ENCODE peak calls at places on chromosomes 11 and 22, in four cellular contexts. One of them, this sample, is unnamed.

GRCh38 chr11:102592634-102593581 is 32.2 kb downstream of the MMP20 start:
- DNase-seq in HL-60: no peak
- DNase-seq in HCT116: peak; percentile 64
- DNase-seq in stomach: no peak
- DNase-seq in this sample: peak; percentile 46

GRCh38 chr11:88089134-88089533 is 86.1 kb downstream of the RAB38 start:
- DNase-seq in HL-60: no peak
- DNase-seq in HCT116: no peak
- DNase-seq in stomach: no peak
- DNase-seq in this sample: no peak

GRCh38 chr11:121630041-121630440 is 177.3 kb upstream of the SORL1-AS1 start:
- DNase-seq in HL-60: no peak
- DNase-seq in HCT116: no peak
- DNase-seq in stomach: no peak
- DNase-seq in this sample: peak; percentile 83

GRCh38 chr22:29798801-29799200 is 31.6 kb downstream of the UQCR10 start:
- DNase-seq in HL-60: no peak
- DNase-seq in HCT116: no peak
- DNase-seq in stomach: peak; percentile 46
- DNase-seq in this sample: no peak

GRCh38 chr11:6586434-6587359 is 16.7 kb downstream of the RRP8 start:
- DNase-seq in HL-60: no peak
- DNase-seq in HCT116: no peak
- DNase-seq in stomach: no peak
- DNase-seq in this sample: no peak

GRCh38 chr22:35552186-35552842 is 11.7 kb downstream of the RASD2 start:
- DNase-seq in HL-60: peak; percentile 42
- DNase-seq in HCT116: peak; percentile 42
- DNase-seq in stomach: no peak
- DNase-seq in this sample: peak; percentile 15

GRCh38 chr11:36034572-36035331 is 90.9 kb downstream of the LDLRAD3 start:
- DNase-seq in HL-60: no peak
- DNase-seq in HCT116: no peak
- DNase-seq in stomach: no peak
- DNase-seq in this sample: peak; percentile 17

GRCh38 chr22:37120569-37121340 is 11.2 kb upstream of the TMPRSS6 start:
- DNase-seq in HL-60: no peak
- DNase-seq in HCT116: no peak
- DNase-seq in stomach: no peak
- DNase-seq in this sample: no peak

GRCh38 chr11:2122222-2122906 is 16.8 kb downstream of the IGF2 start:
- DNase-seq in HL-60: no peak
- DNase-seq in HCT116: no peak
- DNase-seq in stomach: no peak
- DNase-seq in this sample: peak; percentile 35

GRCh38 chr11:8017894-8018741 is 31.0 kb downstream of the EIF3F start:
- DNase-seq in HL-60: no peak
- DNase-seq in HCT116: no peak
- DNase-seq in stomach: no peak
- DNase-seq in this sample: no peak

GRCh38 chr22:40741116-40741515 is 61.8 kb downstream of the MCHR1 start:
- DNase-seq in HL-60: no peak
- DNase-seq in HCT116: no peak
- DNase-seq in stomach: no peak
- DNase-seq in this sample: no peak
- TF ChIP-seq POLR2AphosphoS5 in HL-60: no peak
- TF ChIP-seq POLR2AphosphoS5 in HCT116: no peak
- TF ChIP-seq POLR2AphosphoS5 in stomach: no peak
- TF ChIP-seq POLR2AphosphoS5 in this sample: no peak

DNA sequence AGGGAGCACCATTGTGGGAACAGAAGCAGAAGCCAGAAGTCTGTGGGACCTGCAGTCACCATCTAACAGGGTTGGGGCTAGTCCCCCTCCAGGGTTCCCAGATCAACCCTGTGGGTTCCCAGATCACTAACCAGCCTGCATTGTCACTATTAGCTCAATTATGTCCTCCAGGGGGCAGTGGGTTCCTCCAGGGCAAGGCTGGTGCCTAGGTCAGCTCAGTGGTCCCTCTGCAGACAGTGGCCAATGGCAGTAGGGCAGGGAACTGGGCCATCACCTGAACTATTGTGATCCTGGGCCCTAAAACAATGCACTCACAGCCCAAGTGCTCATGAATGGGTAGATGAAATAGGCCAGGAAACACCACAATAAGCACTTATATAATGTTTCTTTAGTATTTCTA is 18.8 kb upstream of the PRSS23 start:
- DNase-seq in HL-60: no peak
- DNase-seq in HCT116: no peak
- DNase-seq in stomach: no peak
- DNase-seq in this sample: no peak
- TF ChIP-seq CTCF in HL-60: no peak
- TF ChIP-seq CTCF in HCT116: peak; percentile 13
- TF ChIP-seq CTCF in stomach: no peak
- TF ChIP-seq CTCF in this sample: no peak

GRCh38 chr11:126416542-126417090 is 61.1 kb downstream of the ST3GAL4 start:
- DNase-seq in HL-60: no peak
- DNase-seq in HCT116: no peak
- DNase-seq in stomach: peak; percentile 88
- DNase-seq in this sample: peak; percentile 91
- TF ChIP-seq POLR2AphosphoS5 in HL-60: no peak
- TF ChIP-seq POLR2AphosphoS5 in HCT116: no peak
- TF ChIP-seq POLR2AphosphoS5 in stomach: peak; percentile 63
- TF ChIP-seq POLR2AphosphoS5 in this sample: peak; percentile 60

DNA sequence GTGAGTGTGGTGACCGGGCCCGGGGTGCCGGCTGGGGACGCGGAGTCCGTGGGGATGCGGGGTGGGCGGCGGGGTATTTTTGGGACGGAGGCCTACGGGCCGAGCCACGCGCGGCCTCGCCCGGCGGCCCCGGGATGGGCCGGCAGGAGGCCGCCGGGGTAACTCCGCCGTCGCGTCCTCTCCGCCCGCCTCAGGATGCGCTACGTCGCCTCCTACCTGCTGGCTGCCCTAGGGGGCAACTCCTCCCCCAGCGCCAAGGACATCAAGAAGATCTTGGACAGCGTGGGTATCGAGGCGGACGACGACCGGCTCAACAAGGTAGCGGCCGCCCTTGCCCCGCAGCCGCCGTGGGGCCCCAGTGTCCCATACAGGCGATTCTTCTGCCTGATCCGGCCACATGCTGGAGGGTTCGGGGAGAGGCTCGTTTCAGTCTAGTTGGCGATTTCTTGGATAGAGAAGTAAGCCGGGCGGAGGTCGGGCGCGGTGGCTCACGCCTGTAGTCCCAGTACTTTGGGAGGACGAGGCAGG is 337 bp downstream of the RPLP2 start:
- DNase-seq in HL-60: no peak
- DNase-seq in HCT116: no peak
- DNase-seq in stomach: no peak
- DNase-seq in this sample: no peak
- TF ChIP-seq CTCF in HL-60: no peak
- TF ChIP-seq CTCF in HCT116: no peak
- TF ChIP-seq CTCF in stomach: no peak
- TF ChIP-seq CTCF in this sample: no peak

GRCh38 chr22:41908409-41909289 is 6.2 kb downstream of the SHISA8 start:
- DNase-seq in HL-60: peak; percentile 53
- DNase-seq in HCT116: no peak
- DNase-seq in stomach: no peak
- DNase-seq in this sample: no peak

GRCh38 chr22:41909290-41910049 is 5.4 kb downstream of the SHISA8 start:
- DNase-seq in HL-60: no peak
- DNase-seq in HCT116: no peak
- DNase-seq in stomach: no peak
- DNase-seq in this sample: no peak

GRCh38 chr22:41905411-41906202 is 9.3 kb downstream of the SHISA8 start:
- DNase-seq in HL-60: no peak
- DNase-seq in HCT116: no peak
- DNase-seq in stomach: no peak
- DNase-seq in this sample: no peak

GRCh38 chr22:41906822-41907221 is 8.1 kb downstream of the SHISA8 start:
- DNase-seq in HL-60: no peak
- DNase-seq in HCT116: no peak
- DNase-seq in stomach: no peak
- DNase-seq in this sample: no peak

DNA sequence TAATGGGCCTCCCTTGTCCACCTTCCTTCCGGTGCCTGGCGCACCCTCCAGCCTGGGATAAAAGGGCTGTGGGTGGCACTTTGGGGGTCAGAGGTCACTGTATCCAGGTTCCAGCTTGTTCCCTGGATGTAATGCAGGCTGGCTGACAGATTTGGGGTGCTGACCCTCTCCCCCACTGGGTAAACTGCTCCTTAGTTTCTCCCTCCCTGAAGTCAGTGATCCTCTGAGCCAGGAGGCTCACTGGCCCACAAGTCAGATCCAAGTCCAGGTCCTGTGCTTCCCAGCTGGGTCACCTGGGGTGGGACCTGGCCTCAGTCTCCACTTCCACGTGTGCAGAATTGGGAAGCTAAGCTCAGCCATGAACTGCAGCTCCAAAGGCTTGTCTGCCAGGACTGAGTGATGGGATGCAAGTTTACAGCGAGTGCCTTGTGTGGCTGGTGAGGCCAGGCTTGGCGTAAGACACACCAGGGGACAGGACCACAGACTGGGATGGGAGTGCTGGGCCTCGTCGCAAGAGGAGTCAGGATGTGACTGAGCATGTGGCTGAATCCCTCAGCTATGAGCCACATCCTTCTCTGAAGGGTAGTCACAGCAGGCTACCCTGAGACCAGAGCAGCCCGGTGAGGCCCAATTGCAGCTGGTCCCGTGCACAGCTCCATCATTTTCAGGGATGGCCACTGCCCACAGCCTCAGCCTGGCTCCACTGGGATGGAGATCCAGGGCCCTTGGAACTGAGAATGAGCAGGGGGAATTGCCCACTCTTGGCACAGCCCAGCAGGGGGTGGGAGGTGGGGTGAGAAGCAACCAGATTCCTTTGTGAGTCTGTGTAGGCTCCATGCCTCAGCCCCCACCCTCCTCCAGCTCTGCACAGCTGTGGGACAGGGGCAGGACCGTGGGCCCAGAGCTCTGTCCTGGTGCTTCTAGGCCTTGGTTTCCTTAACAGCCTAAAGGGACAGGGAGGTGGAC is 7.2 kb downstream of the SHISA8 start:
- DNase-seq in HL-60: no peak
- DNase-seq in HCT116: no peak
- DNase-seq in stomach: no peak
- DNase-seq in this sample: no peak
- TF ChIP-seq POLR2AphosphoS5 in HL-60: peak; percentile 34
- TF ChIP-seq POLR2AphosphoS5 in HCT116: no peak
- TF ChIP-seq POLR2AphosphoS5 in stomach: no peak
- TF ChIP-seq POLR2AphosphoS5 in this sample: peak; percentile 12

This sample was measured in endothelial cell of umbilical vein.